ENCODE peak calls at places on chromosomes 12 and 14, in four cellular contexts. One of them, this sample, is unnamed.

GRCh38 chr12:112524676-112525425 is 106.1 kb downstream of the PTPN11 start:
- DNase-seq in small intestine: no peak
- DNase-seq in K562: no peak
- DNase-seq in GM18507: no peak
- DNase-seq in this sample: no peak

GRCh38 chr12:67820694-67821093 is 168.6 kb upstream of the IFNG-AS1 start:
- DNase-seq in small intestine: no peak
- DNase-seq in K562: no peak
- DNase-seq in GM18507: no peak
- DNase-seq in this sample: no peak

GRCh38 chr12:14273911-14274306 is 91.6 kb upstream of the ATF7IP start:
- DNase-seq in small intestine: no peak
- DNase-seq in K562: no peak
- DNase-seq in GM18507: no peak
- DNase-seq in this sample: no peak

GRCh38 chr14:36647417-36647826 is 14.2 kb upstream of the PAX9 start:
- DNase-seq in small intestine: no peak
- DNase-seq in K562: no peak
- DNase-seq in GM18507: no peak
- DNase-seq in this sample: no peak

GRCh38 chr12:98997-99396 is 32.4 kb downstream of the IQSEC3 start:
- DNase-seq in small intestine: no peak
- DNase-seq in K562: peak
- DNase-seq in GM18507: no peak
- DNase-seq in this sample: no peak

GRCh38 chr12:18895540-18895939 is 157.6 kb downstream of the CAPZA3 start:
- DNase-seq in small intestine: no peak
- DNase-seq in K562: no peak
- DNase-seq in GM18507: no peak
- DNase-seq in this sample: no peak

GRCh38 chr12:24795699-24796385 is 153.1 kb downstream of the BCAT1 start:
- DNase-seq in small intestine: peak
- DNase-seq in K562: no peak
- DNase-seq in GM18507: no peak
- DNase-seq in this sample: no peak

GRCh38 chr12:63196168-63196567 is 45.2 kb upstream of the AVPR1A start:
- DNase-seq in small intestine: peak
- DNase-seq in K562: no peak
- DNase-seq in GM18507: no peak
- DNase-seq in this sample: no peak

GRCh38 chr12:14960548-14961465 is 594 bp downstream of the ARHGDIB start:
- DNase-seq in small intestine: peak
- DNase-seq in K562: no peak
- DNase-seq in GM18507: peak
- DNase-seq in this sample: no peak

GRCh38 chr14:70448633-70449032 is 3.3 kb upstream of the ADAM21 start:
- DNase-seq in small intestine: peak
- DNase-seq in K562: no peak
- DNase-seq in GM18507: no peak
- DNase-seq in this sample: no peak

This sample was measured in type B pancreatic cell.